ENCODE peak calls at places on chromosomes 13 and 19, in six cellular contexts. A, T, U, F, Z and S are unnamed samples.

GRCh38 chr13:43537124-43537523 is 249.6 kb downstream of the ENOX1 start:
- DNase-seq in A (no peak), U (no peak), T (no peak), Z (no peak), F (no peak), S (no peak)

GRCh38 chr19:38653028-38653571 is 5.7 kb downstream of the ACTN4 start:
- DNase-seq in T (peak; percentile 73), U (no peak), Z (peak; percentile 47), A (peak; percentile 83), F (no peak), S (no peak)

GRCh38 chr13:59176775-59177174 is 987.0 kb downstream of the DIAPH3 start:
- DNase-seq in Z (no peak), F (peak; percentile 18), A (no peak), U (peak; percentile 61), T (no peak), S (no peak)

GRCh38 chr13:20366056-20366455 is 133.9 kb upstream of the GJB6 start:
- DNase-seq in A (no peak), T (no peak), F (no peak), Z (no peak), U (no peak), S (no peak)

GRCh38 chr13:44739120-44739519 is 163.0 kb upstream of the TSC22D1 start:
- DNase-seq in Z (no peak), U (peak; percentile 38), A (no peak), T (no peak), F (no peak), S (no peak)

GRCh38 chr19:2334426-2334825 is 5.9 kb downstream of the SPPL2B start:
- DNase-seq in A (no peak), U (no peak), T (no peak), Z (no peak), F (no peak), S (no peak)

GRCh38 chr19:44605547-44605946 is 7.8 kb upstream of the IGSF23 start:
- DNase-seq in A (no peak), T (no peak), Z (no peak), U (no peak), F (no peak), S (no peak)

GRCh38 chr19:9431475-9431874 is 3.9 kb downstream of the ZNF266 start:
- DNase-seq in F (no peak), T (no peak), Z (no peak), A (peak; percentile 27), U (peak; percentile 23), S (peak; percentile 0)

GRCh38 chr13:29595380-29596063 is at the start of gene SLC7A1:
- DNase-seq in F (peak; percentile 87), Z (peak; percentile 98), U (peak; percentile 79), T (peak; percentile 67), A (peak; percentile 77), S (peak; percentile 69)

GRCh38 chr13:41588899-41589298 is 131.5 kb downstream of the RGCC start:
- DNase-seq in Z (peak; percentile 80), A (no peak), U (no peak), F (peak; percentile 40), T (no peak), S (no peak)

GRCh38 chr19:6925801-6926751 is 38.7 kb downstream of the ADGRE1 start:
- DNase-seq in F (no peak), T (no peak), Z (no peak), U (peak; percentile 44), A (no peak), S (no peak)

GRCh38 chr19:41416194-41416674 is 10.9 kb downstream of the B3GNT8 start:
- DNase-seq in F (no peak), U (no peak), T (no peak), A (peak; percentile 95), Z (no peak), S (no peak)

GRCh38 chr13:82713681-82714405 is 1168.4 kb downstream of the SLITRK1 start:
- DNase-seq in T (no peak), F (no peak), Z (peak; percentile 39), U (no peak), A (no peak), S (no peak)

GRCh38 chr19:15759962-15760565 is 22.3 kb downstream of the OR10H3 start:
- DNase-seq in U (peak; percentile 36), T (no peak), Z (no peak), A (peak; percentile 26), F (no peak), S (no peak)

GRCh38 chr19:15265849-15266248 is 33.6 kb upstream of the EPHX3 start:
- DNase-seq in F (peak; percentile 76), A (peak; percentile 66), U (no peak), Z (peak; percentile 92), T (peak; percentile 95), S (peak; percentile 91)

GRCh38 chr13:107809125-107809524 is 406.2 kb downstream of the LIG4 start:
- DNase-seq in F (no peak), A (no peak), U (no peak), T (no peak), Z (no peak), S (no peak)